ENCODE peak calls at places on chromosomes 3 and 15, in nine cellular contexts. R is mucosa of descending colon, G is left ventricle myocardium inferior, Q is sigmoid colon, D is upper lobe of right lung, Z is psoas muscle, J is body of pancreas, H is PC-9, S is cardiac muscle cell. O is an unnamed sample.
A peak's percentile ranks its signal among the peaks of the same experiment; 100 is the strongest.

GRCh38 chr15:92884813-92885461 is 15.2 kb upstream of the CHD2 start:
- DNase-seq in R (no peak), G (no peak), Q (no peak), D (no peak), Z (no peak), J (no peak), H (no peak), S (no peak), O (no peak)

GRCh38 chr3:21310176-21310575 is 440.8 kb downstream of the ZNF385D start:
- DNase-seq in R (no peak), G (no peak), Q (no peak), D (no peak), Z (no peak), J (no peak), H (no peak), S (no peak), O (no peak)

GRCh38 chr15:31269961-31270575 is 56.6 kb upstream of the KLF13 start:
- DNase-seq in R (no peak), G (no peak), Q (peak; percentile 25), D (no peak), Z (no peak), J (no peak), H (no peak), S (no peak), O (peak; percentile 1)

GRCh38 chr3:16513141-16514020 is at the start of gene RFTN1:
- DNase-seq in R (peak; percentile 72), G (peak; percentile 64), Q (no peak), D (peak; percentile 85), Z (peak; percentile 56), J (peak; percentile 17), H (no peak), S (peak; percentile 72), O (peak; percentile 34)

GRCh38 chr3:43180027-43180426 is 74.1 kb upstream of the POMGNT2 start:
- DNase-seq in R (no peak), G (no peak), Q (no peak), D (no peak), Z (no peak), J (no peak), H (peak; percentile 30), S (no peak), O (peak; percentile 31)

GRCh38 chr3:61134532-61134931 is 116.7 kb downstream of the FHIT start:
- DNase-seq in R (no peak), G (no peak), Q (no peak), D (no peak), Z (no peak), J (no peak), H (no peak), S (no peak), O (no peak)

GRCh38 chr15:70308011-70308761 is 210.5 kb upstream of the TLE3 start:
- DNase-seq in R (no peak), G (no peak), Q (no peak), D (no peak), Z (no peak), J (no peak), H (peak; percentile 47), S (no peak), O (no peak)

GRCh38 chr3:174957581-174958001 is 98.5 kb downstream of the NAALADL2 start:
- DNase-seq in R (no peak), G (no peak), Q (no peak), D (no peak), Z (no peak), J (no peak), H (no peak), S (no peak), O (no peak)

GRCh38 chr15:22902046-22902445 is 63.6 kb downstream of the NIPA2 start:
- DNase-seq in R (no peak), G (no peak), Q (no peak), D (no peak), Z (no peak), J (no peak), H (no peak), S (no peak), O (no peak)

GRCh38 chr15:68537506-68537905 is 41.3 kb upstream of the CORO2B start:
- DNase-seq in R (no peak), G (no peak), Q (no peak), D (no peak), Z (no peak), J (no peak), H (no peak), S (no peak), O (no peak)

GRCh38 chr3:16252243-16252978 is 12.3 kb downstream of the DPH3 start:
- DNase-seq in R (no peak), G (no peak), Q (no peak), D (no peak), Z (no peak), J (peak; percentile 21), H (no peak), S (no peak), O (no peak)

GRCh38 chr15:47516576-47517371 is 200.5 kb upstream of the SEMA6D start:
- DNase-seq in R (no peak), G (no peak), Q (no peak), D (no peak), Z (no peak), J (no peak), H (no peak), S (no peak), O (no peak)

GRCh38 chr3:41690766-41691563 is 270.9 kb downstream of the ULK4 start:
- DNase-seq in R (no peak), G (no peak), Q (no peak), D (no peak), Z (no peak), J (peak; percentile 28), H (peak; percentile 14), S (no peak), O (no peak)

GRCh38 chr3:62184559-62184958 is 188.8 kb downstream of the FEZF2 start:
- DNase-seq in R (no peak), G (no peak), Q (no peak), D (no peak), Z (peak; percentile 28), J (no peak), H (no peak), S (no peak), O (peak; percentile 31)

GRCh38 chr3:165406425-165406824 is 210.2 kb upstream of the SLITRK3 start:
- DNase-seq in R (no peak), G (no peak), Q (no peak), D (no peak), Z (no peak), J (no peak), H (no peak), S (no peak), O (no peak)

GRCh38 chr3:69671082-69671952 is 67.9 kb upstream of the MITF start:
- DNase-seq in R (no peak), G (peak; percentile 24), Q (no peak), D (no peak), Z (no peak), J (peak; percentile 16), H (peak; percentile 18), S (peak; percentile 68), O (no peak)

GRCh38 chr3:124620600-124621063 is 109.6 kb upstream of the UMPS start:
- DNase-seq in R (no peak), G (no peak), Q (no peak), D (no peak), Z (no peak), J (peak; percentile 57), H (peak; percentile 44), S (no peak), O (peak; percentile 94)

GRCh38 chr3:143201066-143201465 is 81.5 kb downstream of the CHST2 start:
- DNase-seq in R (no peak), G (no peak), Q (no peak), D (no peak), Z (no peak), J (no peak), H (no peak), S (no peak), O (no peak)
- H3K4me1 ChIP-seq in R (no peaks in the 10 kb centered on the region), G (no peaks in the 10 kb centered on the region), Q (no peaks in the 10 kb centered on the region), D (no peaks in the 10 kb centered on the region), Z (no peaks in the 10 kb centered on the region), J (no peaks in the 10 kb centered on the region), H (no peaks in the 10 kb centered on the region), S (no peaks in the 10 kb centered on the region), O (no peaks in the 10 kb centered on the region)

GRCh38 chr3:122859021-122859805 is 64.3 kb downstream of the SLC49A4 start:
- DNase-seq in R (no peak), G (no peak), Q (no peak), D (no peak), Z (no peak), J (no peak), H (no peak), S (no peak), O (no peak)

GRCh38 chr3:122857019-122857418 is 62.1 kb downstream of the SLC49A4 start:
- DNase-seq in R (no peak), G (no peak), Q (no peak), D (no peak), Z (no peak), J (no peak), H (no peak), S (no peak), O (no peak)

DNA sequence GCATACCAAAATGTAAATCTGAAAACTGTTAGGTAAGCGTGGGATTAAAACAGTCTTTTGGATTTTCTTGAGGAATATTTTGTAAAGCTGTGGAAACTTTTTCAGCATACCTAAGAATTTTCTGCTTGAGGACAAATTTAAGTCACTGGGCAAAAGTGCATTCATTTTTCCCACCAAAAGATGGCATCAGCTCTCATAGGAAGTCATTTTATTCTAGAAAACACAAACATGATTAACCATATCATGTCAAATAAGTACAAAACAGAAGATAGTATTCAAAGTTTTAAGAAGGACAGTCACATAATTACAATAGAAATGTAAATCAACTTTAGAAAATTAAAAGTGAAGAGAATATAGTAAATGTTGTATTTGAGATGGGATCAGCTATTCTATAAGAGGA is 63.5 kb downstream of the SLC49A4 start:
- DNase-seq in R (no peak), G (no peak), Q (no peak), D (no peak), Z (no peak), J (no peak), H (no peak), S (no peak), O (no peak)
- TF ChIP-seq CTCF in R (no peak), G (peak; percentile 55), Q (no peak), D (peak; percentile 41), Z (peak; percentile 26), J (peak; percentile 14), H (peak; percentile 49), S (peak; percentile 47), O (peak; percentile 39)

GRCh38 chr3:141375381-141376301 is 7.3 kb downstream of the ZBTB38 start:
- DNase-seq in R (no peak), G (no peak), Q (no peak), D (no peak), Z (no peak), J (no peak), H (no peak), S (no peak), O (no peak)
- H3K4me1 ChIP-seq in R (peaks cover 20% of the 10 kb centered on the region), G (peaks cover 42% of the 10 kb centered on the region), Q (no peaks in the 10 kb centered on the region), D (peaks cover 30% of the 10 kb centered on the region), Z (no peaks in the 10 kb centered on the region), J (no peaks in the 10 kb centered on the region), H (no peaks in the 10 kb centered on the region), S (no peaks in the 10 kb centered on the region), O (peaks cover 23% of the 10 kb centered on the region)

GRCh38 chr15:94230886-94231727 is at the start of gene MCTP2:
- DNase-seq in R (peak; percentile 96), G (peak; percentile 69), Q (peak; percentile 78), D (peak; percentile 96), Z (peak; percentile 70), J (peak; percentile 91), H (peak; percentile 81), S (peak; percentile 74), O (peak; percentile 69)
- TF ChIP-seq CTCF in R (no peak), G (no peak), Q (no peak), D (no peak), Z (no peak), J (peak; percentile 3), H (no peak), S (peak; percentile 9), O (no peak)

GRCh38 chr15:53536479-53537120 is 222.9 kb downstream of the WDR72 start:
- DNase-seq in R (no peak), G (no peak), Q (no peak), D (no peak), Z (no peak), J (no peak), H (no peak), S (no peak), O (no peak)
- H3K4me1 ChIP-seq in R (no peaks in the 10 kb centered on the region), G (no peaks in the 10 kb centered on the region), Q (no peaks in the 10 kb centered on the region), D (no peaks in the 10 kb centered on the region), Z (no peaks in the 10 kb centered on the region), J (no peaks in the 10 kb centered on the region), H (no peaks in the 10 kb centered on the region), S (no peaks in the 10 kb centered on the region), O (no peaks in the 10 kb centered on the region)

O was measured in adrenal gland.